ENCODE peak calls at places on chromosomes 6 and 20, in six cellular contexts. K is DND-41, O is A549, T is mesendoderm, P is PC-3, B is mammary epithelial cell. U is an unnamed sample.

GRCh38 chr6:137879301-137879700 is 12.2 kb downstream of the TNFAIP3 start:
- DNase-seq in K (no peak), O (no peak), T (no peak), P (no peak), B (no peak), U (no peak)

GRCh38 chr20:16929756-16930155 is 181.6 kb downstream of the OTOR start:
- DNase-seq in K (no peak), O (no peak), T (no peak), P (peak; percentile 42), B (peak; percentile 9), U (no peak)

GRCh38 chr20:47150403-47151152 is 205.9 kb downstream of the ZMYND8 start:
- DNase-seq in K (peak; percentile 51), O (peak; percentile 72), T (peak; percentile 95), P (peak; percentile 82), B (peak; percentile 54), U (peak; percentile 79)

GRCh38 chr6:40893021-40893420 is 146.0 kb downstream of the UNC5CL start:
- DNase-seq in K (no peak), O (no peak), T (no peak), P (no peak), B (no peak), U (no peak)

GRCh38 chr6:3678946-3679345 is 72.6 kb downstream of the PXDC1 start:
- DNase-seq in K (no peak), O (no peak), T (no peak), P (no peak), B (no peak), U (no peak)

GRCh38 chr6:157215702-157216101 is 107.6 kb downstream of the TMEM242 start:
- DNase-seq in K (no peak), O (no peak), T (no peak), P (no peak), B (no peak), U (no peak)

GRCh38 chr6:145087034-145087433 is 648.3 kb downstream of the EPM2A start:
- DNase-seq in K (no peak), O (no peak), T (no peak), P (no peak), B (peak; percentile 49), U (no peak)

GRCh38 chr6:166413491-166413951 is 30.8 kb upstream of the MPC1 start:
- DNase-seq in K (no peak), O (no peak), T (no peak), P (no peak), B (no peak), U (no peak)

GRCh38 chr6:116265081-116265829 is 11.4 kb upstream of the TSPYL4 start:
- DNase-seq in K (no peak), O (no peak), T (no peak), P (peak; percentile 76), B (peak; percentile 83), U (no peak)

GRCh38 chr6:119980802-119981201 is 631.2 kb upstream of the MAN1A1 start:
- DNase-seq in K (no peak), O (no peak), T (no peak), P (no peak), B (no peak), U (no peak)

GRCh38 chr20:58891686-58892125 is 39.2 kb downstream of the GNAS start:
- DNase-seq in K (no peak), O (peak; percentile 37), T (peak; percentile 72), P (peak; percentile 44), B (peak; percentile 24), U (peak; percentile 70)

GRCh38 chr6:56484669-56485068 is 158.0 kb downstream of the DST start:
- DNase-seq in K (no peak), O (no peak), T (no peak), P (peak; percentile 90), B (no peak), U (no peak)

GRCh38 chr6:121652726-121653623 is 217.5 kb downstream of the GJA1 start:
- DNase-seq in K (no peak), O (peak; percentile 2), T (no peak), P (peak; percentile 69), B (peak; percentile 66), U (peak; percentile 34)

GRCh38 chr6:10136636-10137035 is 278.2 kb downstream of the TFAP2A start:
- DNase-seq in K (no peak), O (no peak), T (no peak), P (peak; percentile 25), B (peak; percentile 96), U (no peak)

GRCh38 chr20:32959351-32960221 is 44.6 kb downstream of the SUN5 start:
- DNase-seq in K (no peak), O (no peak), T (peak; percentile 55), P (no peak), B (no peak), U (no peak)

GRCh38 chr6:129901910-129902309 is 40.8 kb upstream of the TMEM244 start:
- DNase-seq in K (no peak), O (no peak), T (no peak), P (peak; percentile 37), B (peak; percentile 74), U (no peak)

GRCh38 chr6:13243033-13243432 is 85.3 kb downstream of the TBC1D7 start:
- DNase-seq in K (no peak), O (no peak), T (no peak), P (no peak), B (no peak), U (no peak)

GRCh38 chr6:157229219-157229607 is 94.1 kb downstream of the TMEM242 start:
- DNase-seq in K (no peak), O (no peak), T (no peak), P (no peak), B (no peak), U (no peak)

GRCh38 chr20:2261105-2261504 is 34.7 kb upstream of the TGM3 start:
- DNase-seq in K (no peak), O (peak; percentile 34), T (no peak), P (peak; percentile 69), B (no peak), U (no peak)

GRCh38 chr20:50788045-50788867 is 6.6 kb upstream of the BCAS4 start:
- DNase-seq in K (no peak), O (peak; percentile 88), T (peak; percentile 40), P (peak; percentile 74), B (peak; percentile 62), U (peak; percentile 73)

GRCh38 chr20:34515484-34516037 is 661 bp upstream of the DYNLRB1 start:
- DNase-seq in K (peak; percentile 58), O (no peak), T (peak; percentile 95), P (peak; percentile 78), B (peak; percentile 79), U (peak; percentile 80)

GRCh38 chr20:11970243-11970836 is 52.6 kb downstream of the BTBD3 start:
- DNase-seq in K (no peak), O (no peak), T (no peak), P (no peak), B (no peak), U (no peak)

GRCh38 chr6:131063764-131064272 is 773 bp upstream of the EPB41L2 start:
- DNase-seq in K (no peak), O (no peak), T (no peak), P (no peak), B (no peak), U (no peak)

GRCh38 chr20:53994088-53994487 is 76.3 kb downstream of the BCAS1 start:
- DNase-seq in K (no peak), O (no peak), T (no peak), P (no peak), B (no peak), U (no peak)

GRCh38 chr6:46184114-46184513 is 13.3 kb upstream of the ENPP5 start:
- DNase-seq in K (no peak), O (no peak), T (peak; percentile 26), P (peak; percentile 91), B (peak; percentile 68), U (peak; percentile 16)

GRCh38 chr6:168221000-168221399 is 98.6 kb downstream of the DACT2 start:
- DNase-seq in K (peak; percentile 16), O (no peak), T (no peak), P (no peak), B (peak; percentile 7), U (no peak)

GRCh38 chr20:54221996-54222890 is 14.4 kb downstream of the PFDN4 start:
- DNase-seq in K (no peak), O (no peak), T (peak; percentile 26), P (no peak), B (no peak), U (no peak)

GRCh38 chr6:154766993-154767392 is 33.8 kb downstream of the SCAF8 start:
- DNase-seq in K (no peak), O (no peak), T (no peak), P (no peak), B (no peak), U (no peak)

GRCh38 chr6:154765273-154765672 is 32.1 kb downstream of the SCAF8 start:
- DNase-seq in K (no peak), O (no peak), T (no peak), P (no peak), B (no peak), U (no peak)

GRCh38 chr6:154768280-154768679 is 35.1 kb downstream of the SCAF8 start:
- DNase-seq in K (no peak), O (no peak), T (no peak), P (no peak), B (peak; percentile 11), U (no peak)

GRCh38 chr6:154767419-154767818 is 34.2 kb downstream of the SCAF8 start:
- DNase-seq in K (no peak), O (no peak), T (no peak), P (no peak), B (no peak), U (no peak)

GRCh38 chr6:154766288-154766687 is 33.1 kb downstream of the SCAF8 start:
- DNase-seq in K (no peak), O (no peak), T (no peak), P (no peak), B (no peak), U (no peak)
- H3K4me2 ChIP-seq in K (no peak overlapping the region), O (no peak overlapping the region), T (no peak overlapping the region), P (no peak overlapping the region), B (no peak overlapping the region), U (no peak overlapping the region)

GRCh38 chr6:30635834-30636233 is 9.2 kb downstream of the ATAT1 start:
- DNase-seq in K (no peak), O (no peak), T (no peak), P (no peak), B (no peak), U (no peak)
- H3K4me1 ChIP-seq in K (no peaks in the 10 kb centered on the region), O (peaks cover 5% of the 10 kb centered on the region), T (no peaks in the 10 kb centered on the region), P (peaks cover 7% of the 10 kb centered on the region), B (no peaks in the 10 kb centered on the region), U (no peaks in the 10 kb centered on the region)

GRCh38 chr6:89596056-89596455 is 42.5 kb downstream of the LYRM2 start:
- DNase-seq in K (no peak), O (no peak), T (no peak), P (no peak), B (no peak), U (no peak)
- H3K4me2 ChIP-seq in K (no peak overlapping the region), O (no peak overlapping the region), T (no peak overlapping the region), P (no peak overlapping the region), B (no peak overlapping the region), U (no peak overlapping the region)

GRCh38 chr6:152091851-152092341 is 284.4 kb downstream of the ESR1 start:
- DNase-seq in K (no peak), O (no peak), T (no peak), P (peak; percentile 70), B (peak; percentile 79), U (no peak)

GRCh38 chr6:152096863-152097496 is 289.5 kb downstream of the ESR1 start:
- DNase-seq in K (no peak), O (no peak), T (no peak), P (peak; percentile 67), B (peak; percentile 75), U (no peak)

GRCh38 chr6:152093711-152094110 is 286.2 kb downstream of the ESR1 start:
- DNase-seq in K (no peak), O (no peak), T (peak; percentile 88), P (no peak), B (no peak), U (no peak)

GRCh38 chr6:152094276-152094675 is 286.8 kb downstream of the ESR1 start:
- DNase-seq in K (no peak), O (no peak), T (no peak), P (no peak), B (no peak), U (no peak)

GRCh38 chr6:152094992-152095592 is 287.6 kb downstream of the ESR1 start:
- DNase-seq in K (no peak), O (peak; percentile 59), T (peak; percentile 84), P (peak; percentile 94), B (peak; percentile 100), U (peak; percentile 90)
- H3K4me1 ChIP-seq in K (no peaks in the 10 kb centered on the region), O (peaks cover 38% of the 10 kb centered on the region), T (peaks cover 6% of the 10 kb centered on the region), P (peaks cover 66% of the 10 kb centered on the region), B (peaks cover 70% of the 10 kb centered on the region), U (peaks cover 12% of the 10 kb centered on the region)

U was measured in hepatocyte.